ENCODE peak calls at places on chromosomes 12 and 14, in four cellular contexts. J is endothelial cell, E is RWPE2, U is AG04449. N is an unnamed sample.

GRCh38 chr12:8018666-8019581 is 13.6 kb upstream of the FOXJ2 start:
- DNase-seq in J (peak), E (no peak), U (no peak), N (no peak)

GRCh38 chr12:95548056-95548538 is 3.2 kb downstream of the USP44 start:
- DNase-seq in J (peak), E (peak), U (no peak), N (no peak)

GRCh38 chr12:56299308-56299852 is 750 bp downstream of the CS start:
- DNase-seq in J (no peak), E (no peak), U (no peak), N (no peak)

GRCh38 chr12:2691340-2692111 is 103.2 kb upstream of the FKBP4 start:
- DNase-seq in J (peak), E (no peak), U (no peak), N (no peak)

GRCh38 chr12:121709478-121709890 is 3.1 kb upstream of the TMEM120B start:
- DNase-seq in J (no peak), E (no peak), U (peak), N (no peak)

GRCh38 chr12:122753213-122753571 is 568 bp downstream of the DENR start:
- DNase-seq in J (no peak), E (no peak), U (no peak), N (no peak)

GRCh38 chr12:85798122-85798521 is 38.1 kb downstream of the RASSF9 start:
- DNase-seq in J (no peak), E (no peak), U (no peak), N (no peak)

GRCh38 chr14:88974991-88975835 is 150.8 kb downstream of the TTC8 start:
- DNase-seq in J (no peak), E (no peak), U (no peak), N (peak)

GRCh38 chr12:53938276-53939140 is at the start of gene HOXC13:
- DNase-seq in J (peak), E (peak), U (no peak), N (peak)

GRCh38 chr14:90645842-90646443 is 170.3 kb downstream of the TTC7B start:
- DNase-seq in J (no peak), E (peak), U (no peak), N (no peak)

GRCh38 chr12:47214001-47214619 is 134.4 kb upstream of the AMIGO2 start:
- DNase-seq in J (no peak), E (no peak), U (no peak), N (no peak)

GRCh38 chr12:110304061-110304551 is 23.1 kb downstream of the ATP2A2 start:
- DNase-seq in J (no peak), E (no peak), U (no peak), N (no peak)

GRCh38 chr14:75636100-75636692 is 24.5 kb downstream of the ERG28 start:
- DNase-seq in J (no peak), E (no peak), U (no peak), N (no peak)

GRCh38 chr12:78448692-78449091 is 415.9 kb upstream of the SYT1 start:
- DNase-seq in J (no peak), E (no peak), U (no peak), N (no peak)

GRCh38 chr12:111505601-111506036 is 93.5 kb downstream of the ATXN2 start:
- DNase-seq in J (no peak), E (no peak), U (no peak), N (no peak)
- TF ChIP-seq CTCF in J (no peak), E (no peak), U (no peak), N (no peak)

GRCh38 chr14:103562135-103562384 is 397 bp downstream of the BAG5 start:
- DNase-seq in J (no peak), E (no peak), U (no peak), N (no peak)

GRCh38 chr14:103558071-103558882 is 4.2 kb downstream of the BAG5 start:
- DNase-seq in J (no peak), E (no peak), U (no peak), N (peak)

GRCh38 chr14:103563089-103563620 is 395 bp downstream of the COA8 start:
- DNase-seq in J (peak), E (peak), U (no peak), N (no peak)

GRCh38 chr14:103561381-103562134 is 899 bp downstream of the BAG5 start:
- DNase-seq in J (peak), E (no peak), U (no peak), N (no peak)

DNA sequence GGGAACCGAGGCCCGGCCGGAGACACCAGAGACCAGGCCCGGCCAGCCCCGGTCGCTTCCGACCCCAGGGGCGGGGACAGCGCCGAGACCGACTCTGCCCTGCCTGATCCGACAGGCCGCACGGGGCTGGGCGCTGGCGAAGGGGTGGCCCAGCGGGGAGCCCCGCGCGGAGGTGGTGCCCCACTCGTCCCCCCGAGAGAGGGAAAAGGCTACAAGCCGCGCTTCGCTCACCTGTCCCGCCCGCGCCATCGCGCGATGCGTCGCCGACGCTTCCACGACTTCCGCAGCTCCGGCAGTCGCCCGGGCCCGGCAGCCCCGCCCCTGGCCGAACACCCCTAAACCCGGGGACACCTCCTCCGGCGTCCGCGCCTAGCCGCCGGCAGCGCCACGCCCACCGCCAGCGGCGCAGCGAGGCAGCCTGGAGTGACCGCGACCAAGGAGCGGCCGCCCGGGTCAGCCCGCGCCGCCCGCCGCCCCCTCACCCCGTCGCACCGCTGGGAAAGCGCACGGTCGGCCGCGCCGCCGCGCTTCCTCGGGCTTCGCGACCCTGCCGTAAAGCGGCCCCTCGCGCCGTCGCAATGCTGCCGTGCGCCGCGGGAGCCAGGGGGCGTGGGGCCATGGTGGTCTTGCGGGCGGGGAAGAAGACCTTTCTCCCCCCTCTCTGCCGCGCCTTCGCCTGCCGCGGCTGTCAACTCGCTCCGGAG is at the start of the genes BAG5 and COA8:
- DNase-seq in J (peak), E (peak), U (no peak), N (no peak)
- TF ChIP-seq CTCF in J (no peak), E (no peak), U (no peak), N (no peak)

DNA sequence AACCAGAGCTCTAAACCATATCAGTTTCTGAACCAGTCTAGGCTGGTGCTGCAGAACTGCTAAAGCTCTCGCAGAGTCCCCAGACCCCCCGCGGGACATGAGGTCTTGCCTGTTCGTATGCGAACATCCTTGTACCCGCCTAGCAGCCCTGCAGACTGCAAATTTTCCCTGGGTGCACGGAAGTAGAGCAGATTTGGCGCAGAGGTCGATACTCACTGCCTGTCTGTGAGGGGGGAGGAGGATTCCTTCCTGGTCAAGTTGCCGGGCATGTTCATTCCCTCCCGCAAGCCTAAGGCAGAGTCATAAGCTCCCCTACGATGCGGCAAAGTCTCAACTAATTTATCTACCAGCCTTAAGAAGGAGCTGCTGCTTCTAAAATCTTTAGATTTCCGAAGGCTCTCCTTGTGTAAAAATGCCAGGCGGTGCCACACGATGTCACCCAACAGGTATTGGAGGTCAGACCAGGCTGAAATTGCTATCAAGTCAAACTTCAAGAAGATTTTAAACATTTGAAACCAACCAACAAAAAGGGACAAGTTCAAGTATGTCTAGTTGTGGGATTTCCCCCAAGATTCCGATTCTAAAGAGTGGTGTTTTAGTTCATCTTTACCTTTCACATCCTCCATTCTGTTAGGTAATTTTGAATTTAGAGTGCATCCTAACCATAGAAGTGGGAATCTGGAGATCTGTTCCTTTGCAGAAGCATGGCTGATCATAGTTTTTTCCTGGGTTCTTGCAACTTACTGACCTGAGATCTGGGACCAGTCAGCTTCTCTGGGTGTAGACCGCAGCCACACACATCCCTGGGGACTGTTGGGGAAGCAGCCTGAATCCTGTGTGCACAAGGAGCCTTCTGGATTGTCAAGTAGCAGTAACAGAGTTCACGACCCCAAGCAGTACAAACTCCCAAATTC is 1.6 kb upstream of the PAX9 start:
- DNase-seq in J (no peak), E (no peak), U (no peak), N (no peak)
- TF ChIP-seq CTCF in J (no peak), E (no peak), U (no peak), N (no peak)

GRCh38 chr12:97134495-97134894 is 227.4 kb downstream of the NEDD1 start:
- DNase-seq in J (no peak), E (no peak), U (no peak), N (no peak)
- TF ChIP-seq CTCF in J (peak), E (no peak), U (no peak), N (no peak)

GRCh38 chr12:65083581-65083980 is 37.5 kb downstream of the WIF1 start:
- DNase-seq in J (no peak), E (no peak), U (no peak), N (no peak)
- TF ChIP-seq CTCF in J (no peak), E (no peak), U (no peak), N (no peak)

DNA sequence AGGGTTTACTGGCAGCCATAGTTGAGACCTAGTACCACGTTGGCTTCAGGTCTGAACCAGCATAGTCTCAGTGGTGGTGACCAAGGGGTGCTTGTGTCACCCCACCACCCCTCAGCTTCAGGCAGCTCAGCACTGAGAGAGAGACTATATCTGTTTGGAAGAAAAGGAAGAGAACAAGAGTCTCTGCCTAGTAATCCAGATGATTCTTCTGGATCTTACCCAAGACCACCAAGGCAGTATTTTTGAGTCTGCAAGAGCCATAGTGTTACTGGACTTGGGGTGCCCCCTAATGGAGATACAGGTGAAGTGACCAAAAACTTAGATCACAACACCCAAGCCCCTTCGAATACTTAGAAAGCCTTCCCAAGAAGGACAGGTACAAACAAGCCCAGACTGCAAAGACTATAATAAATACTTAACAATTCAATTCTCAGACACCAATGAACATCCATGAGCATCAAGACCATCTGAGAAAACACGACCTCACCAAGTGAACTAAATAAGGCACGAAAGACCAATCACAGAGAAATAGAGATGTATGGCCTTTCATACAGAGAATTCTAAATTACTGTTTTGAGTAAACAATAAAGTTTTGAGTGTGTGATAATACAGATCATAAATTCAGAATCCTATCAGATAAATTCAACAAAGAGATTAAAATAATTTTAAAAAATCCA is 107.0 kb downstream of the HELB start:
- DNase-seq in J (peak), E (no peak), U (peak), N (peak)
- TF ChIP-seq CTCF in J (peak), E (peak), U (peak), N (peak)